ENCODE peak calls at places on chromosomes 13 and 19, in four cellular contexts. H, P, E and J are unnamed samples.

GRCh38 chr19:5935473-5936307 is 21.6 kb downstream of the CAPS start:
- DNase-seq in H (peak), P (no peak), E (no peak), J (no peak)

GRCh38 chr13:45299194-45299593 is 41.8 kb downstream of the TPT1 start:
- DNase-seq in H (peak), P (no peak), E (no peak), J (no peak)

GRCh38 chr19:33618884-33619283 is 2.9 kb upstream of the CHST8 start:
- DNase-seq in H (no peak), P (peak), E (no peak), J (no peak)

GRCh38 chr13:44726214-44726613 is 150.1 kb upstream of the TSC22D1 start:
- DNase-seq in H (peak), P (no peak), E (peak), J (no peak)

GRCh38 chr19:54388001-54388802 is 23.5 kb upstream of the LAIR1 start:
- DNase-seq in H (no peak), P (peak), E (no peak), J (no peak)

GRCh38 chr19:19297759-19298158 is 22.6 kb downstream of the SUGP1 start:
- DNase-seq in H (no peak), P (no peak), E (no peak), J (no peak)

GRCh38 chr13:110853235-110853721 is 61.6 kb downstream of the ANKRD10 start:
- DNase-seq in H (no peak), P (no peak), E (no peak), J (peak)

GRCh38 chr19:35911790-35912189 is 3.7 kb upstream of the TYROBP start:
- DNase-seq in H (peak), P (peak), E (no peak), J (no peak)

GRCh38 chr13:105616313-105617075 is 919.0 kb downstream of the EFNB2 start:
- DNase-seq in H (peak), P (no peak), E (no peak), J (no peak)

DNA sequence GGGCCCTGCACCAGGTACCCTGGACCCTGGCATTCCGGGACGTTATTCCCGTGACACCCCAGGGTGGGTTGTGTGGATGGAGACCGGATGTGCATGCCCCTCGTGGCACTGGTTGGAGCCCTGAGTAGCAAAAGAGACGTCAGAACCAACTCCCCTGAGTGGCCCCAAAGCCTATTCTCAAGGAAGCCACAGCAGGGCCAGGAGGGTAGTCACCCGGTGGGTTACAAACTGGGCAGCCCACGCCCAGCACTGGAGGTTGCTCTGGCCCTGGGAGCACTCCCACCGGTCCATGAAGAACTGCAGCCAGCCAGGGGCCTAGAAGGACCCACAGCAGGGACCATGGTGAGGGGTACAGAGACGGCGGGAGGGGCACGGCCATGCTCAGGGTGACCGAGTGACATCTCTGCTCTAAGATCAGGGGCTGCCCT is 7.5 kb downstream of the KLF16 start:
- DNase-seq in H (peak), P (no peak), E (no peak), J (no peak)
- H3K4me3 ChIP-seq in H (peak), P (peak), E (peak), J (peak)

GRCh38 chr19:11361037-11361770 is 6.0 kb downstream of the PLPPR2 start:
- DNase-seq in H (no peak), P (peak), E (no peak), J (no peak)
- TF ChIP-seq CTCF in H (no peak), P (no peak), E (no peak), J (no peak)

GRCh38 chr13:49219647-49220034 is 497 bp upstream of the MLNR start:
- DNase-seq in H (no peak), P (no peak), E (no peak), J (no peak)
- H3K4me3 ChIP-seq in H (peak), P (peak), E (no peak), J (peak)

DNA sequence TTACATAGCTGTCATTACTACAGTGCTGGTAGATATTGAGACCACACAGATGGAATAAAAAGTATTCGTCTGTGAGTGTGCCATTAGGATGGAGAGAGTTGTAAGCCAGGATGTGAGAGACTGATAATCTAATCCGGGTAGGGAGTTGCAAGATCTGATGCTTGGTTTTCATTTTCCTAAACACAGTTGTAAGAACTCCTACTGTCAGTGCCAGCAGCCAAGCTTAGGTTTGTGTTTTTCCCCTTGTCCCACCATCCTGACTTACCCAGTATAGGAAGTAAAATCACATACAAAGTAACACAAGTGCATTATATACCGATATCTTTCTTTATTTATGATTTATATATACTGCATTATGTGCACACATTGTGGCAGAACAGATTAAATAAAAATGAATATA is 726.4 kb upstream of the PCDH20 start:
- DNase-seq in H (no peak), P (no peak), E (no peak), J (no peak)
- TF ChIP-seq CTCF in H (no peak), P (no peak), E (no peak), J (no peak)